ENCODE peak calls at places on chromosomes 16 and 17, in seven cellular contexts. T is NCI-H2029 treated with DMSO at 0.1 percent for 48 hours, L is iPS DF 6.9, O is heart right ventricle, W is pulmonary artery endothelial cell, E is BJ, Q is fibroblast of the conjunctiva. R is an unnamed sample.

GRCh38 chr16:17483266-17483864 is 12.6 kb upstream of the XYLT1 start:
- DNase-seq in T (no peak), L (no peak), O (no peak), W (no peak), E (no peak), Q (no peak), R (no peak)

GRCh38 chr16:89114159-89114981 is 20.7 kb downstream of the ACSF3 start:
- DNase-seq in T (no peak), L (no peak), O (no peak), W (no peak), E (no peak), Q (no peak), R (peak)

GRCh38 chr16:64440421-64440831 is 681.4 kb downstream of the CDH11 start:
- DNase-seq in T (no peak), L (no peak), O (peak), W (no peak), E (peak), Q (peak), R (no peak)

GRCh38 chr17:76643553-76644148 is at the start of gene ST6GALNAC1:
- DNase-seq in T (no peak), L (no peak), O (peak), W (no peak), E (no peak), Q (no peak), R (no peak)

GRCh38 chr17:43898446-43898845 is 8.9 kb downstream of the MPP2 start:
- DNase-seq in T (no peak), L (no peak), O (no peak), W (no peak), E (no peak), Q (no peak), R (no peak)

GRCh38 chr17:75777243-75777922 is 7.2 kb upstream of the UNK start:
- DNase-seq in T (no peak), L (no peak), O (no peak), W (no peak), E (no peak), Q (no peak), R (no peak)

GRCh38 chr17:48457080-48457836 is 27.2 kb upstream of the SKAP1 start:
- DNase-seq in T (peak), L (no peak), O (peak), W (no peak), E (no peak), Q (no peak), R (peak)

GRCh38 chr16:46519063-46519462 is 102.1 kb downstream of the SHCBP1 start:
- DNase-seq in T (no peak), L (no peak), O (no peak), W (no peak), E (no peak), Q (no peak), R (no peak)

GRCh38 chr17:75459590-75460267 is 3.3 kb downstream of the TMEM94 start:
- DNase-seq in T (no peak), L (no peak), O (no peak), W (no peak), E (no peak), Q (no peak), R (no peak)

GRCh38 chr16:27321013-27321960 is 7.5 kb downstream of the IL4R start:
- DNase-seq in T (no peak), L (no peak), O (no peak), W (no peak), E (no peak), Q (no peak), R (no peak)

GRCh38 chr17:42672038-42672437 is 4.8 kb downstream of the PLEKHH3 start:
- DNase-seq in T (no peak), L (no peak), O (no peak), W (no peak), E (no peak), Q (no peak), R (no peak)

GRCh38 chr17:36661047-36661666 is 59.8 kb downstream of the MRM1 start:
- DNase-seq in T (no peak), L (no peak), O (no peak), W (no peak), E (no peak), Q (no peak), R (no peak)

GRCh38 chr16:5309946-5310611 is 212.5 kb upstream of the EEF2KMT start:
- DNase-seq in T (no peak), L (no peak), O (no peak), W (no peak), E (no peak), Q (no peak), R (no peak)

GRCh38 chr17:37386462-37386861 is 10.7 kb downstream of the C17orf78 start:
- DNase-seq in T (no peak), L (no peak), O (no peak), W (no peak), E (no peak), Q (no peak), R (no peak)

GRCh38 chr17:21304091-21304490 is 19.6 kb downstream of the MAP2K3 start:
- DNase-seq in T (no peak), L (no peak), O (no peak), W (no peak), E (no peak), Q (no peak), R (no peak)

GRCh38 chr17:82000803-82001649 is 21.7 kb downstream of the CENPX start:
- DNase-seq in T (no peak), L (no peak), O (no peak), W (no peak), E (no peak), Q (no peak), R (no peak)

GRCh38 chr16:54287758-54288591 is 1.4 kb upstream of the IRX3 start:
- DNase-seq in T (no peak), L (no peak), O (peak), W (no peak), E (no peak), Q (no peak), R (no peak)

GRCh38 chr16:31090540-31090939 is 1.8 kb upstream of the PRSS53 start:
- DNase-seq in T (no peak), L (no peak), O (no peak), W (no peak), E (no peak), Q (no peak), R (no peak)

GRCh38 chr17:61150686-61151299 is 248.8 kb upstream of the TBX2 start:
- DNase-seq in T (no peak), L (no peak), O (no peak), W (no peak), E (no peak), Q (no peak), R (no peak)

GRCh38 chr16:67936124-67936875 is at the start of gene PSMB10:
- DNase-seq in T (no peak), L (no peak), O (peak), W (no peak), E (no peak), Q (no peak), R (peak)

GRCh38 chr17:17514361-17514992 is 18.3 kb upstream of the RASD1 start:
- DNase-seq in T (no peak), L (no peak), O (no peak), W (no peak), E (no peak), Q (no peak), R (no peak)

GRCh38 chr16:90011196-90011819 is 7.9 kb downstream of the DBNDD1 start:
- DNase-seq in T (no peak), L (no peak), O (no peak), W (no peak), E (no peak), Q (no peak), R (no peak)

GRCh38 chr16:15942901-15943690 is 6.3 kb upstream of the ABCC1 start:
- DNase-seq in T (no peak), L (no peak), O (no peak), W (no peak), E (no peak), Q (no peak), R (no peak)

GRCh38 chr17:15119928-15120327 is 145.2 kb downstream of the PMP22 start:
- DNase-seq in T (no peak), L (no peak), O (no peak), W (no peak), E (no peak), Q (peak), R (no peak)

GRCh38 chr17:78252701-78253635 is 21.5 kb downstream of the TMEM235 start:
- DNase-seq in T (no peak), L (no peak), O (no peak), W (no peak), E (no peak), Q (no peak), R (no peak)

GRCh38 chr17:77944390-77945222 is 13.9 kb upstream of the TNRC6C start:
- DNase-seq in T (no peak), L (no peak), O (no peak), W (no peak), E (no peak), Q (no peak), R (no peak)

GRCh38 chr17:44769647-44770084 is 10.9 kb downstream of the ADAM11 start:
- DNase-seq in T (no peak), L (no peak), O (no peak), W (no peak), E (no peak), Q (no peak), R (no peak)

R was measured in HTR-8/SVneo.